ENCODE peak calls at places on chromosomes 7 and 10, in nine cellular contexts. R is OCI-LY7, B is sigmoid colon, N is testis, T is cardiac fibroblast, A is RWPE1, O is tibial artery, M is lower leg skin, C is keratinocyte. Z is an unnamed sample.

GRCh38 chr10:6300784-6301180 is 98.0 kb downstream of the PFKFB3 start:
- DNase-seq in N (no peak), R (no peak), B (no peak), C (no peak), M (peak; percentile 68), T (no peak), A (no peak), O (no peak), Z (no peak)

GRCh38 chr10:43235070-43235900 is 31.6 kb downstream of the RASGEF1A start:
- DNase-seq in R (no peak), T (no peak), B (peak; percentile 42), A (no peak), O (peak; percentile 40), M (peak; percentile 69), C (no peak), N (no peak), Z (peak; percentile 8)

GRCh38 chr7:91945476-91945875 is 4.8 kb downstream of the AKAP9 start:
- DNase-seq in O (no peak), A (no peak), R (no peak), M (no peak), N (no peak), T (peak; percentile 81), B (no peak), C (no peak), Z (no peak)

GRCh38 chr10:65911431-65911830 is 1014.4 kb upstream of the LRRTM3 start:
- DNase-seq in N (no peak), T (no peak), A (no peak), B (no peak), C (no peak), O (no peak), R (no peak), M (no peak), Z (no peak)

GRCh38 chr7:158782638-158783490 is 46.4 kb downstream of the ESYT2 start:
- DNase-seq in R (no peak), A (peak; percentile 21), M (peak; percentile 88), O (peak; percentile 95), T (peak; percentile 60), C (no peak), B (peak; percentile 92), N (peak; percentile 70), Z (peak; percentile 60)

GRCh38 chr10:93383562-93383981 is 98.6 kb downstream of the MYOF start:
- DNase-seq in O (no peak), A (peak; percentile 67), B (no peak), R (no peak), N (no peak), M (no peak), T (peak; percentile 82), C (no peak), Z (no peak)

GRCh38 chr10:88081457-88082054 is 218.1 kb downstream of the PTEN start:
- DNase-seq in N (no peak), A (no peak), R (no peak), B (no peak), O (no peak), M (no peak), T (no peak), C (no peak), Z (no peak)

GRCh38 chr7:46033592-46033991 is 112.5 kb upstream of the IGFBP3 start:
- DNase-seq in N (no peak), M (no peak), O (no peak), B (no peak), T (no peak), C (no peak), A (no peak), R (no peak), Z (no peak)

GRCh38 chr7:129188372-129188891 is at the start of gene SMO:
- DNase-seq in R (no peak), B (peak; percentile 81), N (peak; percentile 68), T (peak; percentile 66), A (no peak), O (no peak), M (peak; percentile 89), C (no peak), Z (peak; percentile 74)

DNA sequence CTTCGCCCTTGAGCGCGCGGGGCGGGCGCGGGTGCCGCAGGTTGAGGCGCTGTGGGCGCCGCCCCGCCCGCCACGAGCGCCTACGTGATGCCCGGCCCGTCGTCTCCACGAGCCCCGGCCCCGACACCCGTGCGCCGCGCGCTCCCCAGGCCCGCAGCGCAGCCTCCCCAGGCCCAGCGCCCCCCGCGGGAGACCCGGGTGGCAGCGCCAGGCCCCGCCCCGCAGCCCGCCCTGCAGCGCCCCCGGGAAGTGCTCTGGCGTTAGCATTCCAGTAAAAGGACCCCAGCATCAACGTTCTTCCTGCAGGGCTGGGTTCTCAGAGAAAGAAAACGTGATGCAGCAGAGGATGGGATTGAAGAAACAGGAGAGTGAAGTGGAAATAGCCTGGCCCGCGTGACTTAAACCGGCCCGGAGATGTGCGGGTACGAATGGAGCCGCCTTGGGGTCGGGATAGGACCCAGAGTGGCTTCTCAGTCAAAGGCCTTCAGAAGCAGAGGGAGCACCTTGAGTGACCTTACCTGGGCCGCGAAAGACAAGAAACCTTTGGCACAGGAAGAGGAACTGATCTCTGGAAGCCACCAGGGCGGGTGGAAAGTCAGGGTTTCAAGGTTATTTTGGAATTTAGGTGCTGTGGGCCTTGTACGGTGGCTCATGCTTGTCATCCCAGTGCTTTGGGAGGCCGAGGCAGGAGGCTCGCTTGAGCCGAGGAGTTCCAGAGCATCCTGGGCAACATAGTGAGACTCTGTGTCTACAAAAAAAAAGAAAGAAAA is 1.8 kb downstream of the PFKP start:
- DNase-seq in T (peak; percentile 46), B (no peak), A (no peak), C (no peak), M (no peak), R (peak; percentile 55), N (no peak), O (no peak), Z (peak; percentile 51)
- TF ChIP-seq CTCF in T (no peak), B (no peak), A (peak; percentile 10), C (no peak), M (no peak), R (peak; percentile 51), N (no peak), O (no peak), Z (no peak)

GRCh38 chr7:80922254-80923049 is 3.6 kb upstream of the SEMA3C start:
- DNase-seq in N (no peak), A (no peak), B (no peak), C (no peak), T (no peak), M (no peak), R (no peak), O (no peak), Z (no peak)

GRCh38 chr7:80916770-80917681 is 1.8 kb downstream of the SEMA3C start:
- DNase-seq in T (peak; percentile 72), C (peak; percentile 56), R (no peak), O (no peak), N (no peak), M (no peak), B (no peak), A (peak; percentile 70), Z (no peak)

GRCh38 chr7:80918406-80918805 is 445 bp downstream of the SEMA3C start:
- DNase-seq in T (peak; percentile 26), B (no peak), M (no peak), A (peak; percentile 33), C (no peak), O (no peak), N (peak; percentile 22), R (no peak), Z (no peak)

GRCh38 chr7:80921130-80921529 is 2.3 kb upstream of the SEMA3C start:
- DNase-seq in O (no peak), N (no peak), C (no peak), M (no peak), T (peak; percentile 42), A (peak; percentile 10), B (no peak), R (no peak), Z (no peak)

DNA sequence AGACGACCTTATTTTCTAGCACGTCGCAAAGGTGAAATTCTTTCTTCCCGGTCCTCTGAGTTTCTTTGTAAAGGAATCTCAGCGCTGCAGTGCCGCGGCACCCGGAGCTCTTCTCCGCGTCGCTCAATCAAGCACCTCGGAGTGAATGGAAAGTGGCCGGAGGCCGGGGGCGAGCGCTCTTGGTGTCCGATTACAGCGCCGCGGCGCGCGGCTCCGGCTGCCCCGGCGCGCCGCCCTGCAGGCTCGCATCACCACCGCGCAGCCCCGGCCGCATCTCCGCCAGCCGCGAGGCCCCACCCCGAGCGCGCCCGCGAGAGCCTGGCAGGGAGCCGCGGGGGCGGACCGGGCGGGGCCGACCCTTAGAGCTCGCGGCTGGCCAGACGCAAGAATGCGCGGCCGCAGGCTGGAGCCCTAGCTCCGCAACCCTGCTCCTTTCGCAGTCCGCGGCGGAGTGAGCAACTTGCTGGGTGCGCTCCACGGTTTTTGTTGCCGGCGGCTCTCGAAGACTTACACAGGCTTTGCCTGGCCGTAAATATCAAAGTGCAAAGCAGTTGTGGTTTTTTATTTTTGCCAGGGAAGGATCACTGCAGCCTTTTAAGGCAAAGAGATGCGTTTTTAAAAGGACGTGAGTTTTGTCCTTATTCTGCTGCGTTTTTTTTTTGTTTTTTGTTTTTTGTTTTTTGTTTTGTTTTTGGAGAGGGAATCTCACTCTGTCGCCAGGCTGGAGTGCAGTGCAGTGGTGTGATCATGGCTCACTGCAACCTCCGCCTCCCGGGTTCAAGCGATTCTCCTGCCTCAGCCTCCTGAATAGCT is at the start of gene SEMA3C:
- DNase-seq in C (peak; percentile 45), M (peak; percentile 96), R (no peak), N (peak; percentile 93), B (peak; percentile 96), O (peak; percentile 95), T (peak; percentile 97), A (peak; percentile 91), Z (peak; percentile 92)
- TF ChIP-seq CTCF in C (no peak), M (no peak), R (no peak), N (no peak), B (no peak), O (no peak), T (no peak), A (peak; percentile 28), Z (no peak)

DNA sequence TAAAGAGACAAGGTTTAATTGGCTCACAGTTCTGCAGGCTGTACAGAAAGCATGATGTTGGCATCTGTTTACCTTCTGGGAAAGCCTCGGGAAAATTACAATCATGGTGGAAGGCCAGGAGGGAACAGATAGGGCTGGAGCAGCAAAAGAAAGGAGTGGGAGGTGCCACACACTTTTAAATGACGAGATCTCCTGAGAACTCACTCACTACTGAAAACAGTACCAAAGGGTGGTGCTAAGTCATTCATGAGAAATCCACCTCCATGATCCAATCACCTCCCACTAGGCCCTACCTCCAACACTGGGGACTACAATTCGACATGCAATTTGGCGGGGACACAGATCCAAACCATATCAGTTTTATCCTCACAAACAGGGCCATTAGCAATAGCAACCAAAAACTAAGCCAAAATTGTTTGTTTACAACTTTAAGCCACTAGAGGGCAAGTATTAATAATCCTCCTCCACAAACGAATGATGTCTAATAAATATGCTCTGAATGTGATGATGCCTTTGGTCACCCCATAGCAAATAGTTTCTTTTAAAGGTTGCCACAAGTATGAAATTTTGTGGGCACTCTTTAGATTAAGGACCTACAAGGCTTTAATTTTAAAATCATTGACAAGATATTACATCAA is 129.2 kb upstream of the NRBF2 start:
- DNase-seq in C (no peak), B (no peak), N (no peak), R (peak; percentile 10), O (no peak), M (no peak), A (peak; percentile 22), T (no peak), Z (no peak)
- TF ChIP-seq CTCF in C (peak; percentile 49), B (no peak), N (peak; percentile 34), R (peak; percentile 71), O (no peak), M (no peak), A (peak; percentile 44), T (peak; percentile 19), Z (no peak)

DNA sequence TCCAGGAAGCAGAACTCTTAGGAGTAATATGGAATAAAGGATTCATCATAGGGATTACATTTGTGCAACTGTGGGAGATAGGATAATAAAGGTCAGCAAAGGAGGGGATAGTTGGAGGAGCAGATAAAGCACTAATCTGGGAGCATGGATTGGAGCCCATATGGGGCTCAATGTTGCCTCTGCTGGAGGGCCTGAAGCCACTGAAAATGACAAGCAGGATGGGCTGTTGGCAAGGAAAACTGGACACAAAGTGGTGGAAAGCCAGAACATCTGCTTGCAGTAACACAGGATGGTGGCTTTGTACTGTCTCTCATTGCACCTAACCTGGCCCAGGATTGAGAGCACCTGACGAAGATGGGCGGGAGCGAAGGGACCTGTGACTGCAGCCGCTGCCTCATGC is 15.0 kb upstream of the COMMD3 start:
- DNase-seq in T (no peak), N (no peak), M (no peak), B (no peak), C (no peak), R (no peak), A (no peak), O (no peak), Z (no peak)
- TF ChIP-seq CTCF in T (no peak), N (no peak), M (no peak), B (no peak), C (no peak), R (no peak), A (no peak), O (no peak), Z (no peak)

Z was measured in ovary.